ENCODE peak calls at places on chromosomes 4 and X, in ten cellular contexts. D is T-helper 9 cell; C is astrocyte; E is hepatic stellate cell; U is heart left ventricle; S is RPMI7951; T is left colon; I is activated CD4-positive, alpha-beta T cell treated with anti-CD3 and anti-CD28 coated beads, Interleukin-2, amount 50 U/mL, for 48 hours; V is fibroblast of lung; W is BJ. N is an unnamed sample.

GRCh38 chrX:45187731-45188130 is 12.9 kb downstream of the DIPK2B start:
- DNase-seq in E (no peak), T (no peak), I (no peak), D (no peak), C (no peak), V (peak; percentile 1), S (peak; percentile 7), U (no peak), W (no peak), N (no peak)

GRCh38 chr4:16909245-16909644 is 10.8 kb upstream of the LDB2 start:
- DNase-seq in E (no peak), S (no peak), U (peak; percentile 35), T (no peak), I (no peak), D (no peak), C (no peak), W (no peak), V (no peak), N (no peak)

GRCh38 chr4:1509366-1509765 is 103.1 kb upstream of the NKX1-1 start:
- DNase-seq in C (no peak), S (no peak), T (no peak), U (no peak), I (no peak), D (no peak), W (no peak), V (no peak), E (no peak), N (no peak)

GRCh38 chr4:173415885-173416658 is 17.2 kb upstream of the SCRG1 start:
- DNase-seq in T (peak; percentile 34), V (no peak), W (no peak), D (no peak), U (peak; percentile 50), S (no peak), E (no peak), I (no peak), C (no peak), N (no peak)

GRCh38 chrX:444305-444704 is 57.6 kb upstream of the PPP2R3B start:
- DNase-seq in T (no peak), U (no peak), D (no peak), S (no peak), V (no peak), I (no peak), W (no peak), E (no peak), C (no peak), N (no peak)

GRCh38 chrX:41167888-41168287 is 82.6 kb downstream of the USP9X start:
- DNase-seq in W (no peak), D (no peak), V (no peak), U (no peak), T (no peak), I (no peak), C (no peak), E (no peak), S (no peak), N (no peak)

GRCh38 chrX:34875204-34875603 is 67.4 kb upstream of the FAM47B start:
- DNase-seq in I (no peak), E (peak; percentile 7), V (peak; percentile 81), S (peak; percentile 63), C (peak; percentile 63), D (no peak), T (no peak), W (no peak), U (no peak), N (peak; percentile 75)

GRCh38 chrX:68183612-68184214 is 249.6 kb downstream of the OPHN1 start:
- DNase-seq in I (no peak), V (peak; percentile 34), D (no peak), S (peak; percentile 42), U (no peak), C (no peak), E (no peak), T (no peak), W (no peak), N (peak; percentile 51)

GRCh38 chr4:139606600-139607301 is 50.7 kb upstream of the SETD7 start:
- DNase-seq in E (no peak), C (peak; percentile 25), S (peak; percentile 29), V (peak; percentile 44), T (no peak), W (no peak), I (no peak), D (no peak), U (no peak), N (peak; percentile 70)

GRCh38 chr4:10721616-10722015 is 37.0 kb upstream of the CLNK start:
- DNase-seq in W (no peak), S (no peak), T (no peak), E (no peak), D (no peak), I (no peak), C (no peak), U (no peak), V (no peak), N (no peak)

GRCh38 chr4:129526812-129527211 is 430.9 kb downstream of the C4orf33 start:
- DNase-seq in S (no peak), T (no peak), W (no peak), E (no peak), I (no peak), C (no peak), U (no peak), V (no peak), D (no peak), N (no peak)

GRCh38 chr4:2048831-2049230 is 10.3 kb upstream of the NAT8L start:
- DNase-seq in D (no peak), C (no peak), I (no peak), S (peak; percentile 25), V (no peak), W (no peak), T (no peak), U (no peak), E (no peak), N (no peak)

GRCh38 chrX:108097380-108097779 is 5.8 kb downstream of the ATG4A start:
- DNase-seq in U (no peak), S (no peak), W (no peak), I (no peak), T (no peak), V (no peak), C (no peak), D (no peak), E (no peak), N (peak; percentile 33)

GRCh38 chrX:109760241-109760921 is 27.3 kb upstream of the ACSL4 start:
- DNase-seq in T (no peak), V (no peak), C (peak; percentile 17), U (no peak), E (no peak), S (no peak), I (no peak), W (no peak), D (no peak), N (no peak)

GRCh38 chrX:1453951-1454785 is 1.5 kb upstream of the ASMTL start:
- DNase-seq in I (peak; percentile 97), T (peak; percentile 78), D (peak; percentile 93), U (peak; percentile 84), C (peak; percentile 31), E (peak; percentile 74), V (peak; percentile 75), S (peak; percentile 58), W (peak; percentile 26), N (peak; percentile 69)

GRCh38 chr4:8419222-8420041 is 21.1 kb downstream of the ACOX3 start:
- DNase-seq in W (no peak), T (no peak), U (peak; percentile 38), I (peak; percentile 78), C (peak; percentile 58), E (no peak), S (peak; percentile 58), V (peak; percentile 38), D (no peak), N (peak; percentile 57)

GRCh38 chr4:107835409-107835808 is 10.7 kb downstream of the SGMS2 start:
- DNase-seq in W (no peak), D (no peak), V (peak; percentile 54), E (no peak), T (no peak), U (no peak), I (no peak), S (no peak), C (no peak), N (peak; percentile 62)

GRCh38 chrX:51860679-51861078 is 32.7 kb upstream of the MAGED1 start:
- DNase-seq in D (no peak), E (peak; percentile 8), I (no peak), S (peak; percentile 53), W (no peak), V (peak; percentile 45), C (peak; percentile 40), T (no peak), U (peak; percentile 19), N (peak; percentile 32)

GRCh38 chr4:40388248-40388647 is 53.1 kb downstream of the CHRNA9 start:
- DNase-seq in C (no peak), I (no peak), U (no peak), D (no peak), W (no peak), S (no peak), E (no peak), V (no peak), T (no peak), N (no peak)

GRCh38 chr4:145482209-145483021 is 762 bp downstream of the SMAD1 start:
- DNase-seq in T (peak; percentile 45), U (peak; percentile 62), S (peak; percentile 56), D (no peak), C (peak; percentile 82), W (no peak), V (peak; percentile 83), I (peak; percentile 83), E (peak; percentile 60), N (peak; percentile 86)

GRCh38 chrX:37686979-37687378 is 1.4 kb downstream of the XK start:
- DNase-seq in S (no peak), I (no peak), V (no peak), C (no peak), D (no peak), W (no peak), T (no peak), E (no peak), U (no peak), N (no peak)

GRCh38 chr4:145044341-145044740 is 53.7 kb downstream of the ANAPC10 start:
- DNase-seq in I (no peak), V (no peak), W (no peak), D (no peak), T (no peak), C (peak; percentile 70), S (no peak), E (no peak), U (no peak), N (peak; percentile 55)

GRCh38 chrX:127038065-127038464 is 218.5 kb downstream of the PRR32 start:
- DNase-seq in S (no peak), T (no peak), E (no peak), V (no peak), U (no peak), C (no peak), W (no peak), D (no peak), I (no peak), N (no peak)

GRCh38 chr4:138500869-138501268 is 258.7 kb upstream of the SLC7A11 start:
- DNase-seq in I (no peak), C (no peak), W (no peak), U (no peak), D (no peak), S (no peak), V (no peak), E (no peak), T (no peak), N (no peak)

GRCh38 chrX:135982860-135983259 is 2.4 kb upstream of the SLC9A6 start:
- DNase-seq in S (no peak), V (no peak), U (no peak), I (no peak), T (no peak), C (no peak), E (no peak), D (no peak), W (no peak), N (peak; percentile 50)